ENCODE peak calls at places on chromosomes 16 and 17, in six cellular contexts. V is SK-N-SH; S is cardiac muscle cell; L is CD8-positive, alpha-beta T cell; U is heart right ventricle; C is bronchial epithelial cell. Q is an unnamed sample.

GRCh38 chr16:59192551-59193199 is 458.6 kb upstream of the GOT2 start:
- DNase-seq in U (no peak), V (peak; percentile 33), L (no peak), C (no peak), S (peak; percentile 58), Q (no peak)

GRCh38 chr17:50943575-50943933 is 77.4 kb upstream of the TOB1 start:
- DNase-seq in V (peak; percentile 78), U (no peak), L (no peak), S (no peak), C (no peak), Q (no peak)

GRCh38 chr17:17253445-17253844 is 16.5 kb upstream of the FLCN start:
- DNase-seq in L (no peak), U (no peak), V (no peak), S (no peak), C (no peak), Q (no peak)

GRCh38 chr17:28347261-28347891 is 10.0 kb downstream of the POLDIP2 start:
- DNase-seq in S (no peak), U (no peak), L (no peak), C (peak; percentile 92), V (no peak), Q (no peak)

GRCh38 chr17:62882878-62883277 is 74.8 kb upstream of the MARCHF10 start:
- DNase-seq in V (no peak), S (no peak), C (no peak), U (no peak), L (no peak), Q (no peak)

GRCh38 chr16:71501562-71501961 is 12.4 kb upstream of the ZNF19 start:
- DNase-seq in V (no peak), L (no peak), U (no peak), C (no peak), S (no peak), Q (no peak)

GRCh38 chr17:47879776-47880452 is 16.1 kb upstream of the SP2 start:
- DNase-seq in U (no peak), V (no peak), C (no peak), S (no peak), L (no peak), Q (no peak)

GRCh38 chr17:73991260-73991659 is 212.2 kb upstream of the RPL38 start:
- DNase-seq in L (no peak), S (no peak), V (no peak), U (no peak), C (no peak), Q (no peak)

GRCh38 chr17:47201168-47201567 is 8.0 kb upstream of the MYL4 start:
- DNase-seq in U (no peak), C (no peak), S (no peak), V (no peak), L (no peak), Q (no peak)

GRCh38 chr16:2471653-2472487 is 773 bp downstream of the NTN3 start:
- DNase-seq in V (peak; percentile 54), L (no peak), U (no peak), C (no peak), S (no peak), Q (no peak)

GRCh38 chr16:71870818-71871217 is 13.2 kb downstream of the ZNF821 start:
- DNase-seq in U (no peak), S (no peak), V (no peak), C (no peak), L (no peak), Q (no peak)

GRCh38 chr17:77618731-77619130 is 339.8 kb upstream of the TNRC6C start:
- DNase-seq in V (no peak), U (no peak), C (no peak), L (no peak), S (no peak), Q (no peak)

GRCh38 chr17:17726721-17727060 is 45.4 kb downstream of the RAI1 start:
- DNase-seq in L (no peak), V (no peak), C (no peak), S (no peak), U (no peak), Q (no peak)

GRCh38 chr16:79964104-79964503 is 363.6 kb upstream of the MAF start:
- DNase-seq in V (no peak), U (no peak), L (no peak), C (no peak), S (no peak), Q (no peak)

GRCh38 chr16:14559809-14560227 is 70.2 kb downstream of the PARN start:
- DNase-seq in V (no peak), U (no peak), S (no peak), L (no peak), C (peak; percentile 37), Q (no peak)

GRCh38 chr17:77840576-77841160 is 117.8 kb upstream of the TNRC6C start:
- DNase-seq in U (no peak), V (no peak), S (no peak), C (no peak), L (no peak), Q (peak; percentile 33)

GRCh38 chr17:81176656-81177055 is 10.6 kb upstream of the AATK start:
- DNase-seq in V (no peak), L (no peak), U (no peak), S (no peak), C (peak; percentile 38), Q (no peak)

DNA sequence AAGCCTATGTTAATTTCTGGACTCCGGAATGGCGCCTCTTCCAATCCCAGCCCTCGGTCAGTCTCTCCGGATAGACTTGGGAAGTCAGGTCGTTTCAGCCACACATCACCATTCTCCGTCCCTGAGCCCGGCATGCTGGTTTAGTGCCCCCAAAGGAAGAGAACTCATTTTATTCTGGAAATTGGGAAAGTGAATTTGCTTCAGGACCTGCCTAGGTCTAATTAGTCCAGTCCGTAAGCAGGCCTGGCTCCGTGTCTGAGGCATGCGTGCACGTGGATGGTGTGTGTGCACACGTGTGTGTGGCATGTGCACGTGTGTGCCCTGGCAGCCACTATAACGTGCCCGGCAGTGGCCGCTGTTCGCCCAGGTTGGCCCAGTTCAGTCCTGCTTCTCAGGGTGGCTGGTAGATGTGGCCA is 77.4 kb downstream of the RPA1 start:
- DNase-seq in S (no peak), V (no peak), C (no peak), U (no peak), L (no peak), Q (peak; percentile 30)
- H3K27me3 ChIP-seq in S (peaks cover 12% of the 10 kb centered on the region), V (no peaks in the 10 kb centered on the region), C (peaks cover 12% of the 10 kb centered on the region), U (peaks cover 10% of the 10 kb centered on the region), L (peaks cover 35% of the 10 kb centered on the region), Q (no peaks in the 10 kb centered on the region)

DNA sequence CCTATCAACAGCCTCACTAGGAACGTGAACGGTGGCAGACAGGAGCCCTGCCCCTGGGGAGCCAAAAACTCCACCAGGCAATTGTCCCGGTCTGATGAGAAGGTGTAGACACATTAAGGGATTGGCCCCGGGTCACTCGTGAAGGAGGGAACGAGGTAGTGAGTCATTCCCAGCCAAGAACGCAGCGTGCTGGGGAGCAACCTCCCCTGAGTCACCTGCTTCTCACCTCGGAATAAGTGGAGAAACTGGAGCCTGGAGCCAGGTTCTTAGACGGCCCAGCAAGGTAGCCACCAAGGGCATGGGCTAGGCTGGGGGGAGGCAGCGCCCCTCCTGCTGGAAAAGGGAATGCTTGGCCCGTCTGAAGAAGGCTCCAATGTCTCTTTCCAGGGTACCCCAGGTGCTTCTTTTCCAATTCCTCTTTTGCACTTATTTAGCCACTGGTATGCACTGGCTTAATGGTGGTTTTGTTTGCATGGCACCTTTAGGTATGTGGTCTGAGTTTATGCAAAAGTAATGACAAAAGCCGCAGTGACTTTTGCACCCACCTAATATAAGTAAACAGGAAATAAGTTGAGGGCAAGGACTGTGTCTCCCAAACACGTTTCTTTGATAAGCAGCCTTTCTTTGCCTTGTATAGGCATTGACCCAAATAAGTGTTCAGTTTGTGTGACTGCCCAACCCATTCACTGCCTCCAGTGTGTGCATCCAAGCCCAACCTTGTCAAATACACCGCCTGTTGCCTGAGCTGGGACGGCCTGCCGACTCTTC is 1.8 kb upstream of the HELZ start:
- DNase-seq in C (peak; percentile 98), L (peak; percentile 61), V (no peak), U (no peak), S (no peak), Q (peak; percentile 25)
- H3K4me3 ChIP-seq in C (peak overlapping the region; percentile 50), L (peak overlapping the region; percentile 78), V (peak overlapping the region; percentile 92), U (peak overlapping the region; percentile 99), S (peak overlapping the region; percentile 96), Q (peak overlapping the region; percentile 90)

GRCh38 chr17:5741810-5742209 is 157.5 kb upstream of the NLRP1 start:
- DNase-seq in V (no peak), L (no peak), C (no peak), S (no peak), U (no peak), Q (no peak)
- H3K27me3 ChIP-seq in V (peaks cover 9% of the 10 kb centered on the region), L (no peaks in the 10 kb centered on the region), C (no peaks in the 10 kb centered on the region), S (no peaks in the 10 kb centered on the region), U (no peaks in the 10 kb centered on the region), Q (no peaks in the 10 kb centered on the region)

GRCh38 chr16:66409156-66409555 is 17.9 kb upstream of the BEAN1 start:
- DNase-seq in S (no peak), U (no peak), V (no peak), C (peak; percentile 87), L (no peak), Q (no peak)

GRCh38 chr16:66403531-66404145 is 23.5 kb upstream of the BEAN1 start:
- DNase-seq in V (no peak), U (no peak), S (peak; percentile 13), L (no peak), C (no peak), Q (no peak)

GRCh38 chr16:66405057-66405783 is 21.9 kb upstream of the BEAN1 start:
- DNase-seq in C (no peak), U (no peak), L (no peak), V (no peak), S (no peak), Q (no peak)

GRCh38 chr16:66408181-66409048 is 18.7 kb upstream of the BEAN1 start:
- DNase-seq in L (peak; percentile 61), U (no peak), V (peak; percentile 49), S (peak; percentile 90), C (peak; percentile 98), Q (no peak)

GRCh38 chr16:66406534-66407368 is 20.3 kb upstream of the BEAN1 start:
- DNase-seq in V (peak; percentile 90), C (peak; percentile 49), L (peak; percentile 97), U (peak; percentile 88), S (peak; percentile 92), Q (peak; percentile 85)
- H3K4me3 ChIP-seq in V (peak overlapping the region; percentile 77), C (peak overlapping the region; percentile 45), L (peak overlapping the region; percentile 66), U (peak overlapping the region; percentile 81), S (peak overlapping the region; percentile 31), Q (peak overlapping the region; percentile 64)

DNA sequence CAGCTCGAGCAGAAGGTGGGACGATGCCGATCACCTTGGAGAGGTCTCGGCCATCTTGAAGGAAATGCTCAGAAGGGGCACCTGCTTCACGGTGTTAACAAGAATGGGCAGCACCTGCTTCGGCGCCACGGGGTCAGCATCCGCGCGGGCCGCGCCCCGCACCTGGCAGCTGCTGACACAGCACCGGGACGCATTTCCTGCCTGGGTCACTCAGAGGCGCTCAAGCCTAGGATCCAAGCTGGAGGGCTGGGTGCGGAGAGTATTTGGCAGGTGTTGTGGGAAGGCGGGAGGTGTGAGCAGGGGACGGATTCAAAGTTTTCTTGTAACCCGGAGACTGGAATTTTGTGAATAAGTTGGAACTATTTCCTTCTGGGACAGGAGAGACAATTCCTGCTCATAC is 39.3 kb upstream of the AKTIP start:
- DNase-seq in C (no peak), V (no peak), S (no peak), U (no peak), L (no peak), Q (no peak)
- H3K27me3 ChIP-seq in C (no peaks in the 10 kb centered on the region), V (no peaks in the 10 kb centered on the region), S (no peaks in the 10 kb centered on the region), U (no peaks in the 10 kb centered on the region), L (peaks cover 7% of the 10 kb centered on the region), Q (peaks cover 1% of the 10 kb centered on the region)

GRCh38 chr17:6496116-6496481 is 51.8 kb downstream of the PIMREG start:
- DNase-seq in S (peak; percentile 44), V (no peak), U (no peak), L (no peak), C (no peak), Q (peak; percentile 29)
- H3K4me3 ChIP-seq in S (no peak overlapping the region), V (no peak overlapping the region), U (no peak overlapping the region), L (peak overlapping the region; percentile 39), C (no peak overlapping the region), Q (no peak overlapping the region)